ENCODE peak calls at places on chromosome 1, in seven cellular contexts. One of them, this sample, is unnamed.

GRCh38 chr1:19062258-19063029 is 106.0 kb upstream of the IFFO2 start:
- DNase-seq in IMR-90: no peak
- DNase-seq in Peyer's patch: no peak
- DNase-seq in fibroblast of pulmonary artery: no peak
- DNase-seq in brain microvascular endothelial cell: no peak
- DNase-seq in fibroblast of mammary gland: no peak
- DNase-seq in PC-3: no peak
- DNase-seq in this sample: no peak

GRCh38 chr1:86380257-86380861 is 15.8 kb downstream of the ODF2L start:
- DNase-seq in Peyer's patch: no peak
- DNase-seq in PC-3: peak
- DNase-seq in fibroblast of mammary gland: peak
- DNase-seq in brain microvascular endothelial cell: peak
- DNase-seq in fibroblast of pulmonary artery: peak
- DNase-seq in IMR-90: peak
- DNase-seq in this sample: peak

GRCh38 chr1:23692308-23692871 is 784 bp downstream of the RPL11 start:
- DNase-seq in IMR-90: no peak
- DNase-seq in PC-3: no peak
- DNase-seq in brain microvascular endothelial cell: no peak
- DNase-seq in fibroblast of mammary gland: no peak
- DNase-seq in fibroblast of pulmonary artery: no peak
- DNase-seq in Peyer's patch: no peak
- DNase-seq in this sample: no peak

GRCh38 chr1:156958247-156958714 is 37.8 kb downstream of the LRRC71 start:
- DNase-seq in IMR-90: no peak
- DNase-seq in fibroblast of pulmonary artery: no peak
- DNase-seq in brain microvascular endothelial cell: no peak
- DNase-seq in PC-3: peak
- DNase-seq in Peyer's patch: no peak
- DNase-seq in fibroblast of mammary gland: no peak
- DNase-seq in this sample: no peak

GRCh38 chr1:163055005-163055404 is 14.2 kb upstream of the RGS4 start:
- DNase-seq in fibroblast of mammary gland: no peak
- DNase-seq in brain microvascular endothelial cell: no peak
- DNase-seq in PC-3: no peak
- DNase-seq in IMR-90: no peak
- DNase-seq in Peyer's patch: no peak
- DNase-seq in fibroblast of pulmonary artery: peak
- DNase-seq in this sample: no peak

GRCh38 chr1:241423541-241424479 is 66.8 kb upstream of the RGS7 start:
- DNase-seq in PC-3: peak
- DNase-seq in fibroblast of pulmonary artery: peak
- DNase-seq in IMR-90: peak
- DNase-seq in Peyer's patch: no peak
- DNase-seq in fibroblast of mammary gland: peak
- DNase-seq in brain microvascular endothelial cell: no peak
- DNase-seq in this sample: peak

GRCh38 chr1:47678464-47678980 is 240.7 kb downstream of the FOXD2 start:
- DNase-seq in fibroblast of pulmonary artery: no peak
- DNase-seq in brain microvascular endothelial cell: no peak
- DNase-seq in IMR-90: no peak
- DNase-seq in Peyer's patch: no peak
- DNase-seq in fibroblast of mammary gland: no peak
- DNase-seq in PC-3: no peak
- DNase-seq in this sample: no peak

GRCh38 chr1:16980473-16981268 is at the start of gene MFAP2:
- DNase-seq in IMR-90: no peak
- DNase-seq in fibroblast of pulmonary artery: peak
- DNase-seq in brain microvascular endothelial cell: no peak
- DNase-seq in Peyer's patch: no peak
- DNase-seq in fibroblast of mammary gland: peak
- DNase-seq in PC-3: no peak
- DNase-seq in this sample: peak

GRCh38 chr1:10738125-10738746 is 58.2 kb downstream of the CASZ1 start:
- DNase-seq in fibroblast of pulmonary artery: no peak
- DNase-seq in brain microvascular endothelial cell: no peak
- DNase-seq in fibroblast of mammary gland: no peak
- DNase-seq in PC-3: no peak
- DNase-seq in IMR-90: no peak
- DNase-seq in Peyer's patch: peak
- DNase-seq in this sample: no peak

GRCh38 chr1:199954701-199955100 is 72.8 kb upstream of the NR5A2 start:
- DNase-seq in Peyer's patch: peak
- DNase-seq in fibroblast of pulmonary artery: no peak
- DNase-seq in IMR-90: no peak
- DNase-seq in PC-3: peak
- DNase-seq in brain microvascular endothelial cell: no peak
- DNase-seq in fibroblast of mammary gland: no peak
- DNase-seq in this sample: no peak

GRCh38 chr1:18949689-18950414 is 6.6 kb downstream of the IFFO2 start:
- DNase-seq in fibroblast of mammary gland: peak
- DNase-seq in PC-3: no peak
- DNase-seq in brain microvascular endothelial cell: no peak
- DNase-seq in fibroblast of pulmonary artery: peak
- DNase-seq in Peyer's patch: no peak
- DNase-seq in IMR-90: peak
- DNase-seq in this sample: peak

GRCh38 chr1:187264995-187265602 is 436.4 kb downstream of the PLA2G4A start:
- DNase-seq in brain microvascular endothelial cell: peak
- DNase-seq in fibroblast of mammary gland: peak
- DNase-seq in IMR-90: peak
- DNase-seq in Peyer's patch: no peak
- DNase-seq in PC-3: peak
- DNase-seq in fibroblast of pulmonary artery: peak
- DNase-seq in this sample: peak

GRCh38 chr1:206590025-206590834 is 22.0 kb downstream of the EIF2D start:
- DNase-seq in brain microvascular endothelial cell: peak
- DNase-seq in fibroblast of mammary gland: peak
- DNase-seq in fibroblast of pulmonary artery: peak
- DNase-seq in Peyer's patch: no peak
- DNase-seq in IMR-90: peak
- DNase-seq in PC-3: peak
- DNase-seq in this sample: peak

GRCh38 chr1:87450136-87450535 is 121.5 kb downstream of the LMO4 start:
- DNase-seq in fibroblast of pulmonary artery: no peak
- DNase-seq in Peyer's patch: no peak
- DNase-seq in fibroblast of mammary gland: no peak
- DNase-seq in PC-3: no peak
- DNase-seq in brain microvascular endothelial cell: no peak
- DNase-seq in IMR-90: no peak
- DNase-seq in this sample: no peak

GRCh38 chr1:26391450-26391849 is 18.9 kb upstream of the ZNF683 start:
- DNase-seq in PC-3: peak
- DNase-seq in fibroblast of mammary gland: peak
- DNase-seq in Peyer's patch: peak
- DNase-seq in brain microvascular endothelial cell: peak
- DNase-seq in fibroblast of pulmonary artery: peak
- DNase-seq in IMR-90: peak
- DNase-seq in this sample: peak
- TF ChIP-seq CTCF in PC-3: peak
- TF ChIP-seq CTCF in fibroblast of mammary gland: peak
- TF ChIP-seq CTCF in Peyer's patch: peak
- TF ChIP-seq CTCF in brain microvascular endothelial cell: peak
- TF ChIP-seq CTCF in fibroblast of pulmonary artery: peak
- TF ChIP-seq CTCF in IMR-90: peak
- TF ChIP-seq CTCF in this sample: peak

GRCh38 chr1:208835082-208835467 is 590.9 kb upstream of the PLXNA2 start:
- DNase-seq in brain microvascular endothelial cell: no peak
- DNase-seq in fibroblast of pulmonary artery: no peak
- DNase-seq in Peyer's patch: no peak
- DNase-seq in fibroblast of mammary gland: no peak
- DNase-seq in IMR-90: no peak
- DNase-seq in PC-3: no peak
- DNase-seq in this sample: no peak
- H3K4me3 ChIP-seq in brain microvascular endothelial cell: no peak
- H3K4me3 ChIP-seq in fibroblast of pulmonary artery: no peak
- H3K4me3 ChIP-seq in Peyer's patch: no peak
- H3K4me3 ChIP-seq in fibroblast of mammary gland: no peak
- H3K4me3 ChIP-seq in IMR-90: no peak
- H3K4me3 ChIP-seq in PC-3: no peak
- H3K4me3 ChIP-seq in this sample: no peak

GRCh38 chr1:150182233-150182632 is 32.5 kb downstream of the PLEKHO1 start:
- DNase-seq in fibroblast of pulmonary artery: no peak
- DNase-seq in PC-3: no peak
- DNase-seq in IMR-90: no peak
- DNase-seq in Peyer's patch: no peak
- DNase-seq in brain microvascular endothelial cell: no peak
- DNase-seq in fibroblast of mammary gland: no peak
- DNase-seq in this sample: no peak

GRCh38 chr1:150185481-150185880 is 35.8 kb downstream of the PLEKHO1 start:
- DNase-seq in Peyer's patch: no peak
- DNase-seq in brain microvascular endothelial cell: no peak
- DNase-seq in PC-3: no peak
- DNase-seq in fibroblast of mammary gland: no peak
- DNase-seq in fibroblast of pulmonary artery: no peak
- DNase-seq in IMR-90: no peak
- DNase-seq in this sample: no peak

GRCh38 chr1:150186789-150187559 is 37.3 kb downstream of the PLEKHO1 start:
- DNase-seq in PC-3: peak
- DNase-seq in Peyer's patch: no peak
- DNase-seq in brain microvascular endothelial cell: peak
- DNase-seq in fibroblast of mammary gland: peak
- DNase-seq in IMR-90: peak
- DNase-seq in fibroblast of pulmonary artery: peak
- DNase-seq in this sample: peak

GRCh38 chr1:150192012-150192411 is 42.3 kb downstream of the PLEKHO1 start:
- DNase-seq in PC-3: peak
- DNase-seq in brain microvascular endothelial cell: peak
- DNase-seq in IMR-90: peak
- DNase-seq in fibroblast of pulmonary artery: peak
- DNase-seq in fibroblast of mammary gland: peak
- DNase-seq in Peyer's patch: no peak
- DNase-seq in this sample: peak

DNA sequence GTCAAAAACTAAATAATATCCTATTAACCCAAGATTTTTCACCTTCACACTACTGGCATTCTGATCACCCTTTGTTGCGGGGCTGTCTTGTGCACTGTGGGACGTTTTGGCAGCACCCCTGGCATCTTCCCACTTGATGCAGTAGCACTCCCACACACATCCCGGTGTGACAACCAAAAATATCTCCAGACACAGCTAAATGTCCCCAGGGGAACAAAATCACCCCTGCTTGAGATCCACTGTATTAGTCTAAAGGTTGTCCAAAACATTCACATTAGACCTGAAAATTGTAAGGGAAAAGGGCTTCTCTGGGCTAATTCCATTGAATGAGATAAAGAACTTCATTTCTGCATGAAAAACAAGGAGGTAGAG is 37.8 kb downstream of the PLEKHO1 start:
- DNase-seq in fibroblast of mammary gland: no peak
- DNase-seq in PC-3: no peak
- DNase-seq in brain microvascular endothelial cell: no peak
- DNase-seq in IMR-90: no peak
- DNase-seq in Peyer's patch: no peak
- DNase-seq in fibroblast of pulmonary artery: no peak
- DNase-seq in this sample: no peak
- TF ChIP-seq CTCF in fibroblast of mammary gland: no peak
- TF ChIP-seq CTCF in PC-3: no peak
- TF ChIP-seq CTCF in brain microvascular endothelial cell: no peak
- TF ChIP-seq CTCF in IMR-90: no peak
- TF ChIP-seq CTCF in Peyer's patch: no peak
- TF ChIP-seq CTCF in fibroblast of pulmonary artery: no peak
- TF ChIP-seq CTCF in this sample: no peak

DNA sequence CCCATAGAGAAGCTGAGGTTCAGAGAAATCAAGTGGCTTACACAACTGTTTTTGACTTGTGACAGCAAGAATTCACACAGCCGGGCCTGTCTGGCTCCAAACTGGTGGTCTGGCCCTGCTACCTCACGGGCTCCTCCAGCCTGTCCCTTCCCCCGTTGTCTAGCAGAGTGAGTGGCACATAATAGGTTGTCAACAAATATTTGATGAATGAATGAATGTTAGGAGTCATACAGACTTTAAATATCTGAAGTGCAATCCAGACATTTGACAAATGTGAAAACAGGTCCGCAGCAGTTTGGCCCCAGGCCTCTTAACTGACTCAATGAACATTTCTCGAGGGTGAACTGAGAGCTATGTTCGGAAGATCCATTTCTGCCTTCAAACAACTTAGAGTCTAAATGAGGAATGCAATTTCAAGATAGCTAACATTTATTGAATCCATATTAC is 1.1 kb upstream of the RHOC start:
- DNase-seq in fibroblast of mammary gland: no peak
- DNase-seq in fibroblast of pulmonary artery: no peak
- DNase-seq in Peyer's patch: no peak
- DNase-seq in brain microvascular endothelial cell: no peak
- DNase-seq in PC-3: no peak
- DNase-seq in IMR-90: no peak
- DNase-seq in this sample: no peak
- H3K4me3 ChIP-seq in fibroblast of mammary gland: no peak
- H3K4me3 ChIP-seq in fibroblast of pulmonary artery: no peak
- H3K4me3 ChIP-seq in Peyer's patch: no peak
- H3K4me3 ChIP-seq in brain microvascular endothelial cell: no peak
- H3K4me3 ChIP-seq in PC-3: peak
- H3K4me3 ChIP-seq in IMR-90: no peak
- H3K4me3 ChIP-seq in this sample: no peak

DNA sequence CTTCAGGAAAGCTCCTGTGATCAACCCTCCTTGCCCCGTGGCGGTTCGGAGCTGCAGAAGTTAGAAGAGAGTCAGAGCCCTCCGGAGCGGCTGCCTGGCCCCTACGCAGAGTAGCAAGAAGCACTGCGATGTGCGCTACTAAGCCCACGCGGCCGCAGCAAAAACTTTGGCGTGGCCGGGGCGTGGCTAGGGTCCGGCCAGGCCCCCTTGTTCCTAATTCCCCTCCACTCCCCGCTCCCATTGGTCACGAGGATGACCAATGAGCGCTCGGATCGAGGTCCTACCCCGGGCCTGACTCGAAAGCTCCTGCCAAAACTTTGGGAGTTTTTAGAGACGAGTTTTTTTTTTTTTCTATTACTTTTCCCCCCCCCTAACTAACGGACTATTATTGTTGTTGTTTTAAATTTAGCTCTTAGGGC is at the start of gene HLX:
- DNase-seq in brain microvascular endothelial cell: peak
- DNase-seq in IMR-90: peak
- DNase-seq in Peyer's patch: peak
- DNase-seq in fibroblast of pulmonary artery: peak
- DNase-seq in PC-3: peak
- DNase-seq in fibroblast of mammary gland: peak
- DNase-seq in this sample: peak
- TF ChIP-seq CTCF in brain microvascular endothelial cell: no peak
- TF ChIP-seq CTCF in IMR-90: no peak
- TF ChIP-seq CTCF in Peyer's patch: no peak
- TF ChIP-seq CTCF in fibroblast of pulmonary artery: no peak
- TF ChIP-seq CTCF in PC-3: no peak
- TF ChIP-seq CTCF in fibroblast of mammary gland: no peak
- TF ChIP-seq CTCF in this sample: no peak

DNA sequence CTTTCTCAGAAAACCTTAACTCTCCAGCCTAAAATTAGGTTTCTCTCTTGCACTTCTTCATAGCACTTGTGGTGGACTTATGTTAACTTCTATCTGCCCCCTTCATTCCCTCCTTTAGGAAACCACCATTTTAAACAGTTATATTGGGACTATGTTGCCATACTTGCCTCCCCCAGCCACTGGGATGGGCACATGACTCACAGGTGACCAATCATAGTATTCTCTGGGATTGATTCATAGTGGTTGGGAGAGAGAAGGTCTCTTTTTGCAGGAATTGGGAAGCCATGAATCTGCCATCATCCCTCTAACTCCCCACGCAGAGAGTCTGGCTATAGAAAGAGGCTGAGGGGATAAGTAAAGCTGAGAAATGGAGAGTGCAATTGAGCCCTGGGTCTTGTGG is 50.4 kb upstream of the NRDC start:
- DNase-seq in IMR-90: peak
- DNase-seq in brain microvascular endothelial cell: no peak
- DNase-seq in fibroblast of pulmonary artery: no peak
- DNase-seq in Peyer's patch: no peak
- DNase-seq in fibroblast of mammary gland: no peak
- DNase-seq in PC-3: peak
- DNase-seq in this sample: no peak
- H3K4me3 ChIP-seq in IMR-90: no peak
- H3K4me3 ChIP-seq in brain microvascular endothelial cell: no peak
- H3K4me3 ChIP-seq in fibroblast of pulmonary artery: no peak
- H3K4me3 ChIP-seq in Peyer's patch: no peak
- H3K4me3 ChIP-seq in fibroblast of mammary gland: no peak
- H3K4me3 ChIP-seq in PC-3: no peak
- H3K4me3 ChIP-seq in this sample: no peak